ENCODE peak calls at places on chromosome 1, in nine cellular contexts. One of them, this sample, is unnamed.

GRCh38 chr1:159170639-159171038 is 776 bp upstream of the CADM3 start:
- DNase-seq in Kasumi-1: no peak
- DNase-seq in HuH-7: no peak
- DNase-seq in NCI-H2227 treated with DMSO at 0.1 percent for 48 hours: no peak
- DNase-seq in GM10248: no peak
- DNase-seq in activated CD4-positive, CD25-positive, alpha-beta regulatory T cell treated with anti-CD3 and anti-CD28 coated beads, Interleukin-2, amount 50 U/mL, for 72 hours: no peak
- DNase-seq in putamen: no peak
- DNase-seq in choroid plexus epithelial cell: no peak
- DNase-seq in mammary epithelial cell: peak; percentile 41
- DNase-seq in this sample: no peak

GRCh38 chr1:15154480-15155036 is 1.0 kb downstream of the TMEM51 start:
- DNase-seq in Kasumi-1: no peak
- DNase-seq in HuH-7: peak; percentile 44
- DNase-seq in NCI-H2227 treated with DMSO at 0.1 percent for 48 hours: no peak
- DNase-seq in GM10248: peak; percentile 32
- DNase-seq in activated CD4-positive, CD25-positive, alpha-beta regulatory T cell treated with anti-CD3 and anti-CD28 coated beads, Interleukin-2, amount 50 U/mL, for 72 hours: no peak
- DNase-seq in putamen: no peak
- DNase-seq in choroid plexus epithelial cell: peak; percentile 43
- DNase-seq in mammary epithelial cell: peak; percentile 59
- DNase-seq in this sample: no peak

GRCh38 chr1:62294211-62294610 is 25.0 kb downstream of the KANK4 start:
- DNase-seq in Kasumi-1: peak; percentile 33
- DNase-seq in HuH-7: no peak
- DNase-seq in NCI-H2227 treated with DMSO at 0.1 percent for 48 hours: no peak
- DNase-seq in GM10248: no peak
- DNase-seq in activated CD4-positive, CD25-positive, alpha-beta regulatory T cell treated with anti-CD3 and anti-CD28 coated beads, Interleukin-2, amount 50 U/mL, for 72 hours: no peak
- DNase-seq in putamen: no peak
- DNase-seq in choroid plexus epithelial cell: no peak
- DNase-seq in mammary epithelial cell: no peak
- DNase-seq in this sample: no peak

GRCh38 chr1:57424231-57425027 is 569 bp upstream of the DAB1 start:
- DNase-seq in Kasumi-1: no peak
- DNase-seq in HuH-7: peak; percentile 75
- DNase-seq in NCI-H2227 treated with DMSO at 0.1 percent for 48 hours: peak; percentile 58
- DNase-seq in GM10248: no peak
- DNase-seq in activated CD4-positive, CD25-positive, alpha-beta regulatory T cell treated with anti-CD3 and anti-CD28 coated beads, Interleukin-2, amount 50 U/mL, for 72 hours: no peak
- DNase-seq in putamen: peak; percentile 18
- DNase-seq in choroid plexus epithelial cell: peak; percentile 49
- DNase-seq in mammary epithelial cell: no peak
- DNase-seq in this sample: no peak

GRCh38 chr1:58717979-58718378 is 18.1 kb upstream of the MYSM1 start:
- DNase-seq in Kasumi-1: no peak
- DNase-seq in HuH-7: no peak
- DNase-seq in NCI-H2227 treated with DMSO at 0.1 percent for 48 hours: no peak
- DNase-seq in GM10248: no peak
- DNase-seq in activated CD4-positive, CD25-positive, alpha-beta regulatory T cell treated with anti-CD3 and anti-CD28 coated beads, Interleukin-2, amount 50 U/mL, for 72 hours: peak; percentile 32
- DNase-seq in putamen: no peak
- DNase-seq in choroid plexus epithelial cell: no peak
- DNase-seq in mammary epithelial cell: no peak
- DNase-seq in this sample: no peak

GRCh38 chr1:228798548-228798947 is 63.3 kb downstream of the RHOU start:
- DNase-seq in Kasumi-1: no peak
- DNase-seq in HuH-7: no peak
- DNase-seq in NCI-H2227 treated with DMSO at 0.1 percent for 48 hours: no peak
- DNase-seq in GM10248: no peak
- DNase-seq in activated CD4-positive, CD25-positive, alpha-beta regulatory T cell treated with anti-CD3 and anti-CD28 coated beads, Interleukin-2, amount 50 U/mL, for 72 hours: no peak
- DNase-seq in putamen: no peak
- DNase-seq in choroid plexus epithelial cell: no peak
- DNase-seq in mammary epithelial cell: no peak
- DNase-seq in this sample: no peak

GRCh38 chr1:228007054-228007800 is 429 bp downstream of the WNT3A start:
- DNase-seq in Kasumi-1: no peak
- DNase-seq in HuH-7: peak; percentile 2
- DNase-seq in NCI-H2227 treated with DMSO at 0.1 percent for 48 hours: no peak
- DNase-seq in GM10248: peak; percentile 20
- DNase-seq in activated CD4-positive, CD25-positive, alpha-beta regulatory T cell treated with anti-CD3 and anti-CD28 coated beads, Interleukin-2, amount 50 U/mL, for 72 hours: no peak
- DNase-seq in putamen: no peak
- DNase-seq in choroid plexus epithelial cell: no peak
- DNase-seq in mammary epithelial cell: peak; percentile 20
- DNase-seq in this sample: no peak

GRCh38 chr1:174134000-174134659 is 25.2 kb upstream of the RABGAP1L start:
- DNase-seq in Kasumi-1: no peak
- DNase-seq in HuH-7: no peak
- DNase-seq in NCI-H2227 treated with DMSO at 0.1 percent for 48 hours: no peak
- DNase-seq in GM10248: peak; percentile 40
- DNase-seq in activated CD4-positive, CD25-positive, alpha-beta regulatory T cell treated with anti-CD3 and anti-CD28 coated beads, Interleukin-2, amount 50 U/mL, for 72 hours: no peak
- DNase-seq in putamen: no peak
- DNase-seq in choroid plexus epithelial cell: no peak
- DNase-seq in mammary epithelial cell: no peak
- DNase-seq in this sample: no peak

GRCh38 chr1:36306210-36306901 is at the start of gene SH3D21:
- DNase-seq in Kasumi-1: peak; percentile 53
- DNase-seq in HuH-7: peak; percentile 79
- DNase-seq in NCI-H2227 treated with DMSO at 0.1 percent for 48 hours: peak; percentile 45
- DNase-seq in GM10248: peak; percentile 51
- DNase-seq in activated CD4-positive, CD25-positive, alpha-beta regulatory T cell treated with anti-CD3 and anti-CD28 coated beads, Interleukin-2, amount 50 U/mL, for 72 hours: peak; percentile 50
- DNase-seq in putamen: no peak
- DNase-seq in choroid plexus epithelial cell: peak; percentile 31
- DNase-seq in mammary epithelial cell: peak; percentile 69
- DNase-seq in this sample: no peak

GRCh38 chr1:247112479-247112781 is 8.3 kb upstream of the ZNF669 start:
- DNase-seq in Kasumi-1: no peak
- DNase-seq in HuH-7: no peak
- DNase-seq in NCI-H2227 treated with DMSO at 0.1 percent for 48 hours: no peak
- DNase-seq in GM10248: no peak
- DNase-seq in activated CD4-positive, CD25-positive, alpha-beta regulatory T cell treated with anti-CD3 and anti-CD28 coated beads, Interleukin-2, amount 50 U/mL, for 72 hours: no peak
- DNase-seq in putamen: no peak
- DNase-seq in choroid plexus epithelial cell: no peak
- DNase-seq in mammary epithelial cell: no peak
- DNase-seq in this sample: no peak

GRCh38 chr1:168110896-168111545 is 25.7 kb downstream of the GPR161 start:
- DNase-seq in Kasumi-1: no peak
- DNase-seq in HuH-7: no peak
- DNase-seq in NCI-H2227 treated with DMSO at 0.1 percent for 48 hours: no peak
- DNase-seq in GM10248: no peak
- DNase-seq in activated CD4-positive, CD25-positive, alpha-beta regulatory T cell treated with anti-CD3 and anti-CD28 coated beads, Interleukin-2, amount 50 U/mL, for 72 hours: no peak
- DNase-seq in putamen: no peak
- DNase-seq in choroid plexus epithelial cell: no peak
- DNase-seq in mammary epithelial cell: peak; percentile 63
- DNase-seq in this sample: no peak

GRCh38 chr1:203557390-203557789 is 63.4 kb downstream of the OPTC start:
- DNase-seq in Kasumi-1: no peak
- DNase-seq in HuH-7: no peak
- DNase-seq in NCI-H2227 treated with DMSO at 0.1 percent for 48 hours: no peak
- DNase-seq in GM10248: no peak
- DNase-seq in activated CD4-positive, CD25-positive, alpha-beta regulatory T cell treated with anti-CD3 and anti-CD28 coated beads, Interleukin-2, amount 50 U/mL, for 72 hours: no peak
- DNase-seq in putamen: peak; percentile 41
- DNase-seq in choroid plexus epithelial cell: no peak
- DNase-seq in mammary epithelial cell: peak; percentile 35
- DNase-seq in this sample: no peak

GRCh38 chr1:81179239-81179638 is 621.5 kb upstream of the ADGRL2 start:
- DNase-seq in Kasumi-1: no peak
- DNase-seq in HuH-7: peak; percentile 30
- DNase-seq in NCI-H2227 treated with DMSO at 0.1 percent for 48 hours: no peak
- DNase-seq in GM10248: no peak
- DNase-seq in activated CD4-positive, CD25-positive, alpha-beta regulatory T cell treated with anti-CD3 and anti-CD28 coated beads, Interleukin-2, amount 50 U/mL, for 72 hours: no peak
- DNase-seq in putamen: no peak
- DNase-seq in choroid plexus epithelial cell: peak; percentile 87
- DNase-seq in mammary epithelial cell: peak; percentile 92
- DNase-seq in this sample: no peak

GRCh38 chr1:8047112-8047511 is 21.0 kb upstream of the ERRFI1 start:
- DNase-seq in Kasumi-1: no peak
- DNase-seq in HuH-7: no peak
- DNase-seq in NCI-H2227 treated with DMSO at 0.1 percent for 48 hours: no peak
- DNase-seq in GM10248: no peak
- DNase-seq in activated CD4-positive, CD25-positive, alpha-beta regulatory T cell treated with anti-CD3 and anti-CD28 coated beads, Interleukin-2, amount 50 U/mL, for 72 hours: no peak
- DNase-seq in putamen: no peak
- DNase-seq in choroid plexus epithelial cell: peak; percentile 75
- DNase-seq in mammary epithelial cell: peak; percentile 45
- DNase-seq in this sample: no peak

GRCh38 chr1:234654002-234654733 is 44.2 kb upstream of the IRF2BP2 start:
- DNase-seq in Kasumi-1: no peak
- DNase-seq in HuH-7: no peak
- DNase-seq in NCI-H2227 treated with DMSO at 0.1 percent for 48 hours: no peak
- DNase-seq in GM10248: no peak
- DNase-seq in activated CD4-positive, CD25-positive, alpha-beta regulatory T cell treated with anti-CD3 and anti-CD28 coated beads, Interleukin-2, amount 50 U/mL, for 72 hours: no peak
- DNase-seq in putamen: no peak
- DNase-seq in choroid plexus epithelial cell: no peak
- DNase-seq in mammary epithelial cell: peak; percentile 60
- DNase-seq in this sample: no peak

GRCh38 chr1:206784471-206784903 is 12.2 kb upstream of the IL10 start:
- DNase-seq in Kasumi-1: no peak
- DNase-seq in HuH-7: no peak
- DNase-seq in NCI-H2227 treated with DMSO at 0.1 percent for 48 hours: no peak
- DNase-seq in GM10248: peak; percentile 76
- DNase-seq in activated CD4-positive, CD25-positive, alpha-beta regulatory T cell treated with anti-CD3 and anti-CD28 coated beads, Interleukin-2, amount 50 U/mL, for 72 hours: peak; percentile 69
- DNase-seq in putamen: no peak
- DNase-seq in choroid plexus epithelial cell: no peak
- DNase-seq in mammary epithelial cell: no peak
- DNase-seq in this sample: no peak

GRCh38 chr1:243281672-243282071 is 25.8 kb downstream of the SDCCAG8 start:
- DNase-seq in Kasumi-1: no peak
- DNase-seq in HuH-7: no peak
- DNase-seq in NCI-H2227 treated with DMSO at 0.1 percent for 48 hours: no peak
- DNase-seq in GM10248: no peak
- DNase-seq in activated CD4-positive, CD25-positive, alpha-beta regulatory T cell treated with anti-CD3 and anti-CD28 coated beads, Interleukin-2, amount 50 U/mL, for 72 hours: no peak
- DNase-seq in putamen: no peak
- DNase-seq in choroid plexus epithelial cell: no peak
- DNase-seq in mammary epithelial cell: no peak
- DNase-seq in this sample: no peak

GRCh38 chr1:206635983-206636354 is 633 bp downstream of the DYRK3 start:
- DNase-seq in Kasumi-1: peak; percentile 22
- DNase-seq in HuH-7: no peak
- DNase-seq in NCI-H2227 treated with DMSO at 0.1 percent for 48 hours: no peak
- DNase-seq in GM10248: no peak
- DNase-seq in activated CD4-positive, CD25-positive, alpha-beta regulatory T cell treated with anti-CD3 and anti-CD28 coated beads, Interleukin-2, amount 50 U/mL, for 72 hours: no peak
- DNase-seq in putamen: no peak
- DNase-seq in choroid plexus epithelial cell: no peak
- DNase-seq in mammary epithelial cell: peak; percentile 35
- DNase-seq in this sample: no peak

GRCh38 chr1:72075411-72075810 is 206.9 kb downstream of the NEGR1 start:
- DNase-seq in Kasumi-1: no peak
- DNase-seq in HuH-7: no peak
- DNase-seq in NCI-H2227 treated with DMSO at 0.1 percent for 48 hours: no peak
- DNase-seq in GM10248: no peak
- DNase-seq in activated CD4-positive, CD25-positive, alpha-beta regulatory T cell treated with anti-CD3 and anti-CD28 coated beads, Interleukin-2, amount 50 U/mL, for 72 hours: no peak
- DNase-seq in putamen: no peak
- DNase-seq in choroid plexus epithelial cell: no peak
- DNase-seq in mammary epithelial cell: no peak
- DNase-seq in this sample: no peak